ENCODE peak calls at places on chromosomes 6 and 20, in four cellular contexts. P, U, S and L are unnamed samples.

GRCh38 chr6:38212116-38212515 is 392.6 kb downstream of the ZFAND3 start:
- DNase-seq in S (no peak), U (no peak), P (no peak), L (no peak)

GRCh38 chr20:25341716-25342680 is 48.6 kb downstream of the ABHD12 start:
- DNase-seq in U (no peak), P (no peak), S (no peak), L (no peak)

GRCh38 chr6:35243386-35243958 is 16.1 kb upstream of the ZNF76 start:
- DNase-seq in U (no peak), S (no peak), P (no peak), L (no peak)

GRCh38 chr6:56719310-56719709 is 76.6 kb upstream of the DST start:
- DNase-seq in P (no peak), U (no peak), S (no peak), L (no peak)

GRCh38 chr6:10412165-10412947 is 2.5 kb downstream of the TFAP2A start:
- DNase-seq in P (no peak), S (peak; percentile 18), U (peak; percentile 81), L (no peak)

GRCh38 chr20:48321271-48321670 is 506.5 kb downstream of the PREX1 start:
- DNase-seq in P (no peak), U (no peak), S (no peak), L (no peak)

GRCh38 chr6:119676971-119677370 is 327.4 kb upstream of the MAN1A1 start:
- DNase-seq in S (no peak), P (no peak), U (no peak), L (no peak)

GRCh38 chr6:39003072-39003471 is 45.5 kb upstream of the GLP1R start:
- DNase-seq in S (no peak), U (no peak), P (no peak), L (no peak)

GRCh38 chr20:58668901-58669286 is 17.8 kb downstream of the STX16 start:
- DNase-seq in P (no peak), U (no peak), S (no peak), L (no peak)

GRCh38 chr20:38809942-38810341 is 4.4 kb downstream of the PPP1R16B start:
- DNase-seq in P (no peak), S (no peak), U (no peak), L (no peak)

GRCh38 chr6:3455490-3456394 is 1.1 kb downstream of the SLC22A23 start:
- DNase-seq in S (no peak), U (peak; percentile 80), P (no peak), L (peak; percentile 26)

GRCh38 chr20:4985658-4986057 is 15.7 kb downstream of the SLC23A2 start:
- DNase-seq in U (no peak), S (no peak), P (no peak), L (no peak)

GRCh38 chr20:4989570-4989969 is 11.7 kb downstream of the SLC23A2 start:
- DNase-seq in S (no peak), P (no peak), U (no peak), L (no peak)

GRCh38 chr20:4987130-4987529 is 14.2 kb downstream of the SLC23A2 start:
- DNase-seq in S (no peak), P (no peak), U (no peak), L (no peak)
- H3K4me3 ChIP-seq in S (no peak overlapping the region), P (no peak overlapping the region), U (no peak overlapping the region), L (no peak overlapping the region)

GRCh38 chr20:46350986-46351267 is 42.6 kb upstream of the CDH22 start:
- DNase-seq in S (no peak), U (no peak), P (no peak), L (no peak)
- H3K4me1 ChIP-seq in S (no peaks in the 10 kb centered on the region), U (no peaks in the 10 kb centered on the region), P (peaks cover 18% of the 10 kb centered on the region), L (no peaks in the 10 kb centered on the region)

GRCh38 chr6:100229512-100229911 is 235.2 kb downstream of the SIM1 start:
- DNase-seq in U (no peak), P (no peak), S (no peak), L (no peak)
- H3K4me3 ChIP-seq in U (peak overlapping the region; percentile 32), P (peak overlapping the region; percentile 64), S (no peak overlapping the region), L (no peak overlapping the region)

GRCh38 chr6:13698715-13699114 is 12.9 kb downstream of the RANBP9 start:
- DNase-seq in U (no peak), S (no peak), P (no peak), L (no peak)

GRCh38 chr6:13694562-13694961 is 17.1 kb downstream of the RANBP9 start:
- DNase-seq in S (no peak), U (no peak), P (no peak), L (no peak)

GRCh38 chr6:13695217-13695616 is 16.4 kb downstream of the RANBP9 start:
- DNase-seq in P (no peak), S (no peak), U (no peak), L (no peak)

GRCh38 chr6:13697857-13698256 is 13.8 kb downstream of the RANBP9 start:
- DNase-seq in S (no peak), P (no peak), U (no peak), L (no peak)

GRCh38 chr6:13696226-13696625 is 15.4 kb downstream of the RANBP9 start:
- DNase-seq in P (no peak), U (no peak), S (no peak), L (no peak)
- H3K4me1 ChIP-seq in P (peaks cover 64% of the 10 kb centered on the region), U (peaks cover 4% of the 10 kb centered on the region), S (peaks cover 51% of the 10 kb centered on the region), L (peaks cover 7% of the 10 kb centered on the region)

GRCh38 chr20:61126369-61127195 is 125.5 kb upstream of the CDH4 start:
- DNase-seq in S (no peak), P (no peak), U (no peak), L (no peak)

GRCh38 chr20:61125536-61126180 is 126.4 kb upstream of the CDH4 start:
- DNase-seq in P (no peak), S (no peak), U (no peak), L (no peak)

GRCh38 chr20:61128701-61129655 is 123.1 kb upstream of the CDH4 start:
- DNase-seq in P (no peak), U (no peak), S (no peak), L (no peak)

GRCh38 chr20:61125076-61125475 is 127.0 kb upstream of the CDH4 start:
- DNase-seq in P (no peak), U (no peak), S (no peak), L (no peak)

GRCh38 chr20:61127311-61128044 is 124.6 kb upstream of the CDH4 start:
- DNase-seq in P (no peak), S (no peak), U (no peak), L (no peak)
- H3K4me3 ChIP-seq in P (no peak overlapping the region), S (no peak overlapping the region), U (no peak overlapping the region), L (no peak overlapping the region)

GRCh38 chr6:7448232-7448631 is 58.6 kb downstream of the RIOK1 start:
- DNase-seq in S (no peak), U (no peak), P (no peak), L (no peak)
- H3K4me1 ChIP-seq in S (no peaks in the 10 kb centered on the region), U (no peaks in the 10 kb centered on the region), P (no peaks in the 10 kb centered on the region), L (no peaks in the 10 kb centered on the region)